ENCODE peak calls at places on chromosome 3, in eight cellular contexts. One of them, this sample, is unnamed.
A peak's percentile ranks its signal among the peaks of the same experiment; 100 is the strongest.

GRCh38 chr3:36647423-36647853 is 116.9 kb downstream of the DCLK3 start:
- DNase-seq in H7: no peak
- DNase-seq in CD8-positive, alpha-beta T cell: no peak
- DNase-seq in astrocyte of the spinal cord: peak; percentile 39
- DNase-seq in HTR-8/SVneo: no peak
- DNase-seq in neural crest cell: no peak
- DNase-seq in CD4-positive, alpha-beta memory T cell: no peak
- DNase-seq in GM23338: no peak
- DNase-seq in this sample: no peak

GRCh38 chr3:174465177-174465576 is 394.0 kb upstream of the NAALADL2 start:
- DNase-seq in astrocyte of the spinal cord: no peak
- DNase-seq in GM23338: no peak
- DNase-seq in CD8-positive, alpha-beta T cell: no peak
- DNase-seq in CD4-positive, alpha-beta memory T cell: no peak
- DNase-seq in HTR-8/SVneo: no peak
- DNase-seq in H7: no peak
- DNase-seq in neural crest cell: no peak
- DNase-seq in this sample: no peak

GRCh38 chr3:149454746-149455145 is 19.8 kb upstream of the TM4SF4 start:
- DNase-seq in H7: no peak
- DNase-seq in astrocyte of the spinal cord: no peak
- DNase-seq in GM23338: no peak
- DNase-seq in HTR-8/SVneo: no peak
- DNase-seq in neural crest cell: no peak
- DNase-seq in CD4-positive, alpha-beta memory T cell: no peak
- DNase-seq in CD8-positive, alpha-beta T cell: no peak
- DNase-seq in this sample: no peak

GRCh38 chr3:130488769-130489450 is 28.1 kb upstream of the COL6A6 start:
- DNase-seq in neural crest cell: no peak
- DNase-seq in CD4-positive, alpha-beta memory T cell: no peak
- DNase-seq in GM23338: no peak
- DNase-seq in CD8-positive, alpha-beta T cell: no peak
- DNase-seq in HTR-8/SVneo: no peak
- DNase-seq in H7: no peak
- DNase-seq in astrocyte of the spinal cord: no peak
- DNase-seq in this sample: no peak

GRCh38 chr3:195059471-195060216 is 211.3 kb downstream of the XXYLT1 start:
- DNase-seq in GM23338: no peak
- DNase-seq in CD8-positive, alpha-beta T cell: no peak
- DNase-seq in HTR-8/SVneo: no peak
- DNase-seq in H7: no peak
- DNase-seq in astrocyte of the spinal cord: no peak
- DNase-seq in neural crest cell: no peak
- DNase-seq in CD4-positive, alpha-beta memory T cell: no peak
- DNase-seq in this sample: no peak

GRCh38 chr3:157491136-157491535 is 12.1 kb downstream of the VEPH1 start:
- DNase-seq in CD8-positive, alpha-beta T cell: no peak
- DNase-seq in CD4-positive, alpha-beta memory T cell: no peak
- DNase-seq in HTR-8/SVneo: no peak
- DNase-seq in GM23338: no peak
- DNase-seq in H7: no peak
- DNase-seq in neural crest cell: no peak
- DNase-seq in astrocyte of the spinal cord: no peak
- DNase-seq in this sample: no peak

GRCh38 chr3:102181202-102181920 is 253.5 kb upstream of the ZPLD1 start:
- DNase-seq in CD8-positive, alpha-beta T cell: no peak
- DNase-seq in HTR-8/SVneo: peak; percentile 33
- DNase-seq in H7: peak; percentile 5
- DNase-seq in astrocyte of the spinal cord: peak; percentile 91
- DNase-seq in CD4-positive, alpha-beta memory T cell: no peak
- DNase-seq in GM23338: peak; percentile 24
- DNase-seq in neural crest cell: no peak
- DNase-seq in this sample: peak; percentile 89

GRCh38 chr3:5258526-5258925 is 71.0 kb downstream of the EDEM1 start:
- DNase-seq in GM23338: no peak
- DNase-seq in neural crest cell: no peak
- DNase-seq in HTR-8/SVneo: no peak
- DNase-seq in CD8-positive, alpha-beta T cell: no peak
- DNase-seq in H7: no peak
- DNase-seq in CD4-positive, alpha-beta memory T cell: no peak
- DNase-seq in astrocyte of the spinal cord: no peak
- DNase-seq in this sample: no peak